ENCODE peak calls at places on chromosomes 6 and 20, in eight cellular contexts. W is heart right ventricle; H is CD4-positive, alpha-beta memory T cell; C is cardiac muscle cell; B is esophagus squamous epithelium; V is heart left ventricle; D is neuronal stem cell; L is transverse colon. Q is an unnamed sample.

GRCh38 chr6:39777218-39777617 is 15.0 kb upstream of the DAAM2 start:
- DNase-seq in W (no peak), H (no peak), C (no peak), B (no peak), V (no peak), D (no peak), L (no peak), Q (no peak)

GRCh38 chr6:163565140-163565539 is 150.6 kb downstream of the QKI start:
- DNase-seq in W (no peak), H (no peak), C (peak), B (no peak), V (no peak), D (no peak), L (no peak), Q (no peak)

GRCh38 chr20:49276895-49277785 is 717 bp downstream of the ZNFX1 start:
- DNase-seq in W (peak), H (no peak), C (no peak), B (no peak), V (peak), D (no peak), L (peak), Q (peak)

GRCh38 chr6:146990284-146990683 is 213.9 kb upstream of the STXBP5 start:
- DNase-seq in W (no peak), H (no peak), C (peak), B (no peak), V (no peak), D (no peak), L (no peak), Q (no peak)

GRCh38 chr6:89951574-89952360 is 57.5 kb downstream of the GJA10 start:
- DNase-seq in W (no peak), H (no peak), C (peak), B (no peak), V (no peak), D (no peak), L (no peak), Q (no peak)

GRCh38 chr6:143652840-143653239 is 24.9 kb upstream of the PHACTR2 start:
- DNase-seq in W (no peak), H (no peak), C (no peak), B (no peak), V (no peak), D (no peak), L (peak), Q (no peak)

GRCh38 chr20:37450344-37450743 is 70.7 kb upstream of the NNAT start:
- DNase-seq in W (no peak), H (no peak), C (no peak), B (no peak), V (no peak), D (no peak), L (no peak), Q (no peak)

GRCh38 chr6:89215391-89215790 is 1.8 kb downstream of the GABRR1 start:
- DNase-seq in W (no peak), H (no peak), C (no peak), B (no peak), V (no peak), D (no peak), L (no peak), Q (no peak)

GRCh38 chr6:20712011-20712410 is 177.8 kb downstream of the CDKAL1 start:
- DNase-seq in W (no peak), H (no peak), C (peak), B (no peak), V (no peak), D (no peak), L (no peak), Q (no peak)

GRCh38 chr20:59933849-59934585 is 580 bp upstream of the SYCP2 start:
- DNase-seq in W (peak), H (peak), C (peak), B (no peak), V (peak), D (peak), L (peak), Q (peak)
- H3K27ac ChIP-seq in W (peak), H (peak), C (no peak), B (peak), V (peak), D (no peak), L (peak), Q (peak)

GRCh38 chr6:26270903-26271639 is 93.9 kb upstream of the BTN3A2 start:
- DNase-seq in W (peak), H (peak), C (peak), B (no peak), V (peak), D (peak), L (peak), Q (peak)

GRCh38 chr6:26275663-26276062 is 89.3 kb upstream of the BTN3A2 start:
- DNase-seq in W (no peak), H (no peak), C (no peak), B (no peak), V (no peak), D (no peak), L (no peak), Q (no peak)

GRCh38 chr6:26271640-26272090 is 93.3 kb upstream of the BTN3A2 start:
- DNase-seq in W (no peak), H (no peak), C (no peak), B (no peak), V (no peak), D (no peak), L (peak), Q (no peak)

GRCh38 chr6:26272171-26272631 is 92.8 kb upstream of the BTN3A2 start:
- DNase-seq in W (peak), H (peak), C (no peak), B (no peak), V (no peak), D (peak), L (peak), Q (peak)

DNA sequence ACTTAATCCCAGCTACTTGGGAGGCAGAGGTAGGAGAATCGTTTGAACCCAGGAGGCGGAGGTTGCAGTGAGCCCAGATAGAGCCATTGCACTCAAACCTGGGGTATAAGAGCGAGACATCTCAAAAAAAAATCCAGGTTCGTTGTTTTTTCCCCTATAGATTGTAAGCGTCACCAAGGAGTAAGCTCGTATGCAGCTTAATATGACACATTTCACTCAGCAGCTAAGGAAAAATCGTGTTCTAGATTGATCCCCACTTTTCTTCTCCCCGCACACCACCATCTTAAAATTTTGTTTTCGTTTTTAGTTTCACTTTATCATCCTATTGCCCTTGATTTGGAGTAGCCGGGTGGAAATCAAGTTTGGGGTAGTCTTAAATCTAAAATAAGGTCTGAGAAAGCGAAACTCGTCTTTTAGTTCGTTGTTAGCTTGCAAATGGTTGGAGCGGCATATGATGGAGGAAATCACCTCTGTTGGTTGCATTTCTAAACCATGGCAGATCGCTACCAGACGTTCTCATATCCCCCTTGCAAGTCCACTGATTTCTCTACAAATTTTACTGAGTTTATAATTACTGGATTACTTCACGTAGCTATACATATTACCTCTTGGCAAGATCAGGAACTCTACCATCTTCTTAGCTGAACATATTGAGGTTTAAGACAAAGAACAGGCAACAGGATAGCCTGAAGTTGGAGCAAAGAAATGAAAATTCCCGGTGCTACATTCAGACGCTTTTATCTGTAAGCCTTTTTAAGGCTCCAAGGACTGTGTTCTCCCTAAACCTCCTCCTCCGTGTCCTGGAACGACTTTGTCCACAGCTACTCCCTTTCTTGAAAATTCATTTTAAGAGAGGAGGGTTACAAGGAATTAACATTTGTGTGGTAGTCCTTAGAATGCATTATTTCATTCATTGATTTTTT is 91.1 kb upstream of the BTN3A2 start:
- DNase-seq in W (no peak), H (peak), C (peak), B (no peak), V (no peak), D (no peak), L (no peak), Q (no peak)
- H3K4me3 ChIP-seq in W (peak), H (peak), C (peak), B (peak), V (peak), D (peak), L (peak), Q (peak)

DNA sequence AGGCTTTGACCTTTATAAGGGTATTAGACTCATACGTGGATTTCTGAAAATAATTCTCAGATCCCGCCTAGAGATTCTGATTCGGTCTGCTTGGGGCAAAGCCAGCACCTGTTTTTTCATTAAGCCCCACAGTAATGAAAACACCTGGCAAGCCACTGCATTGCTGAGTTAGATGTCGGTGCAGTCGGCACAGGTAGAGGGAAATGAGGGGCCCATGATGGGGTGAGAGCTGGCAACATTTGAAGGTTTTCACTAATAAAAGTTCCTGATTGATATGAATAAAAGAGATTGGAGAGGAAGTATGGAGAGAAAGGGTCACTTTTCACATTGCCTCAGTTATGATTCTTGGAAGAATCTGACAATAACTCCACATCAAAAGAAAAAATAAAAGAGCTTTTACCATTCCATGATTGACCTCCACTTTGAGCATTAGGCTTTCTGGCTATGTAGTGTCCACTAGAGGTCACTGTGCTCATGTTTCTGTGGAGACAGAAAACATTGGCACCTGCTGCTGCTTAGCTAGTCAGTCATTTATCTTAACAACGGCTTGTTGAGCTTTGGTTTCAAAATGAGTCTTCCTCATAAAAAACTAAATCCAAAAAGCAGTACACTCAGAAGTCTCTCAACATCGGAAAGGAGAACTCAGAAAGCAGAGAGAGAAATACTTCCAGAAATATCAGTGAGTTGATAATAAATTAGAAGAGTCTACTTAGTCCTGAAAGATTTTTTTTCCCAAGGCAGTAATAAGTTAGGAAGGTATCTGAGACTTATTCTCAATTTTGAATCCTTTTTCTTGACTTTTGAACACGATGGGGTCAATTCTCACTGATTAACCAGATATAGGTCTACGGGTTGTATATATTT is 53.3 kb upstream of the KLHL31 start:
- DNase-seq in W (peak), H (peak), C (peak), B (no peak), V (peak), D (peak), L (peak), Q (no peak)
- H3K27ac ChIP-seq in W (no peak), H (no peak), C (no peak), B (no peak), V (no peak), D (no peak), L (peak), Q (no peak)

DNA sequence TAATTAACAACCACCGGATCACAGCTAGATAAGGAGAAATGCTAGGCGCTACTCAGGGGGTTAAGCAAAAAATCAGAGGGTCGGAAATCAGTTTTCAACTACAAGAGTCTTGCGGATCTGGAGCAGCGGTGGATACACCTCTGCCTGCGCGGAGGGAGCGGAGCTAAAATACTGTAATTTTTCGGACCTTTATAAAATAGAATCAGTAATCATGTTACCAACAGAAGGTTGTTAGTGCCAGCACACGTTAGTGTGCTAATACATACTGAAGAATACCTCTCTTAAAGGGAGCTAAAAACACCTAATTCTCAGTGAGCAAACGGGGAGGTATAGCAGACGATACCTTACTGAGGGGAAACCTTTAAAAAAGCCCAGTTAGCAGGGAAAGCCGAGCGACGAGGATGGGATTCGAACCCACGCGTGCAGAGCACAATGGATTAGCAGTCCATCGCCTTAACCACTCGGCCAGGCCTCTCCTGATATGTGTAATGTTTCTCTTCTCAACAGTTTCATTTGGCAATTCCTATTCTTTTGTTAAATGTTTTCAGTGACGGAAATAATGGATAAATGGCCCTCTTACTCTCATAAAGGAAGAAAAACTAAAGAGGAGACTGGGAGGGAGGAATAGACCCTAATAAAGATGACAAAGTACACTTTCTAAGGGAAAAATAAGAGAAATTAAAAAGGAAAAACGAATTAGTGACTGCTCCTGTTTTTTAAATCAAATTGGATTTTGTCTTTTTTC is 59.7 kb upstream of the BTN3A2 start:
- DNase-seq in W (peak), H (peak), C (peak), B (no peak), V (peak), D (no peak), L (peak), Q (peak)
- H3K4me3 ChIP-seq in W (peak), H (peak), C (peak), B (peak), V (peak), D (peak), L (peak), Q (peak)

GRCh38 chr20:4720121-4720976 is 1.4 kb upstream of the PRND start:
- DNase-seq in W (peak), H (peak), C (peak), B (peak), V (peak), D (peak), L (peak), Q (peak)

GRCh38 chr20:4722571-4722970 is 862 bp downstream of the PRND start:
- DNase-seq in W (no peak), H (no peak), C (no peak), B (no peak), V (no peak), D (no peak), L (no peak), Q (no peak)

GRCh38 chr20:4720977-4721349 is 746 bp upstream of the PRND start:
- DNase-seq in W (no peak), H (no peak), C (no peak), B (no peak), V (no peak), D (no peak), L (no peak), Q (no peak)

GRCh38 chr20:4722993-4723392 is 1.3 kb downstream of the PRND start:
- DNase-seq in W (no peak), H (no peak), C (no peak), B (no peak), V (no peak), D (no peak), L (no peak), Q (no peak)

GRCh38 chr20:4721719-4722118 is at the start of gene PRND:
- DNase-seq in W (no peak), H (no peak), C (no peak), B (no peak), V (no peak), D (no peak), L (no peak), Q (no peak)
- H3K27ac ChIP-seq in W (no peak), H (no peak), C (no peak), B (no peak), V (peak), D (no peak), L (no peak), Q (no peak)

Q was measured in left lung.